ENCODE peak calls at places on chromosomes 4 and X, in eight cellular contexts. X is GM23338, B is HCT116, J is heart right ventricle, F is foreskin fibroblast, W is tibial artery, V is fibroblast of mammary gland, Z is BE2C. P is an unnamed sample.

GRCh38 chr4:73170518-73171198 is 87.9 kb downstream of the ANKRD17 start:
- DNase-seq in X (no peak), B (no peak), J (no peak), F (no peak), W (no peak), V (no peak), Z (no peak), P (no peak)

GRCh38 chrX:149060921-149061320 is 444.2 kb downstream of the IDS start:
- DNase-seq in X (no peak), B (no peak), J (no peak), F (peak), W (no peak), V (peak), Z (no peak), P (no peak)

GRCh38 chrX:150062292-150063137 is 124.2 kb upstream of the EOLA2 start:
- DNase-seq in X (no peak), B (no peak), J (peak), F (peak), W (peak), V (peak), Z (no peak), P (peak)

GRCh38 chr4:119124314-119124713 is 11.3 kb upstream of the MYOZ2 start:
- DNase-seq in X (no peak), B (no peak), J (no peak), F (peak), W (no peak), V (peak), Z (no peak), P (no peak)

GRCh38 chr4:121888134-121888533 is 17.9 kb upstream of the BBS7 start:
- DNase-seq in X (no peak), B (no peak), J (no peak), F (no peak), W (no peak), V (no peak), Z (no peak), P (no peak)

GRCh38 chr4:143207555-143207954 is 22.8 kb downstream of the USP38 start:
- DNase-seq in X (peak), B (no peak), J (no peak), F (peak), W (no peak), V (peak), Z (no peak), P (no peak)

GRCh38 chr4:38802561-38803355 is 1.8 kb downstream of the TLR1 start:
- DNase-seq in X (peak), B (no peak), J (no peak), F (no peak), W (no peak), V (no peak), Z (no peak), P (no peak)

GRCh38 chrX:76931518-76931917 is 504.0 kb downstream of the MAGEE1 start:
- DNase-seq in X (no peak), B (no peak), J (no peak), F (no peak), W (no peak), V (no peak), Z (no peak), P (no peak)

GRCh38 chrX:152412105-152412504 is 39.0 kb downstream of the GABRA3 start:
- DNase-seq in X (no peak), B (no peak), J (no peak), F (no peak), W (no peak), V (no peak), Z (no peak), P (no peak)

GRCh38 chr4:156476359-156476758 is 495.2 kb downstream of the PDGFC start:
- DNase-seq in X (no peak), B (peak), J (no peak), F (peak), W (no peak), V (peak), Z (no peak), P (peak)

GRCh38 chr4:8403173-8403753 is 37.3 kb downstream of the ACOX3 start:
- DNase-seq in X (peak), B (peak), J (peak), F (peak), W (peak), V (peak), Z (peak), P (peak)

GRCh38 chrX:70172226-70172625 is 5.1 kb upstream of the DGAT2L6 start:
- DNase-seq in X (no peak), B (no peak), J (no peak), F (peak), W (no peak), V (peak), Z (no peak), P (no peak)

GRCh38 chrX:21747523-21747922 is 10.4 kb downstream of the SMPX start:
- DNase-seq in X (peak), B (no peak), J (no peak), F (no peak), W (no peak), V (no peak), Z (no peak), P (no peak)

GRCh38 chrX:150934453-150934852 is 36.0 kb upstream of the CD99L2 start:
- DNase-seq in X (peak), B (no peak), J (no peak), F (peak), W (no peak), V (peak), Z (no peak), P (no peak)

GRCh38 chr4:139532951-139533350 is 23.1 kb downstream of the SETD7 start:
- DNase-seq in X (no peak), B (no peak), J (no peak), F (peak), W (no peak), V (peak), Z (no peak), P (no peak)

GRCh38 chrX:101009086-101009485 is 39.6 kb downstream of the ARL13A start:
- DNase-seq in X (no peak), B (no peak), J (no peak), F (peak), W (no peak), V (peak), Z (no peak), P (no peak)

GRCh38 chrX:31331928-31332327 is 260.1 kb upstream of the FTHL17 start:
- DNase-seq in X (no peak), B (no peak), J (no peak), F (no peak), W (no peak), V (no peak), Z (peak), P (no peak)

GRCh38 chr4:74659576-74660411 is 134.5 kb downstream of the BTC start:
- DNase-seq in X (no peak), B (peak), J (no peak), F (peak), W (no peak), V (peak), Z (no peak), P (peak)

GRCh38 chr4:128379860-128380259 is 92.2 kb upstream of the PGRMC2 start:
- DNase-seq in X (peak), B (no peak), J (peak), F (peak), W (no peak), V (peak), Z (peak), P (no peak)

GRCh38 chrX:73825569-73825968 is 262.6 kb downstream of the CHIC1 start:
- DNase-seq in X (no peak), B (no peak), J (no peak), F (no peak), W (no peak), V (no peak), Z (no peak), P (no peak)
- H3K4me3 ChIP-seq in X (no peak), B (no peak), J (no peak), F (no peak), W (no peak), V (no peak), Z (no peak), P (no peak)

DNA sequence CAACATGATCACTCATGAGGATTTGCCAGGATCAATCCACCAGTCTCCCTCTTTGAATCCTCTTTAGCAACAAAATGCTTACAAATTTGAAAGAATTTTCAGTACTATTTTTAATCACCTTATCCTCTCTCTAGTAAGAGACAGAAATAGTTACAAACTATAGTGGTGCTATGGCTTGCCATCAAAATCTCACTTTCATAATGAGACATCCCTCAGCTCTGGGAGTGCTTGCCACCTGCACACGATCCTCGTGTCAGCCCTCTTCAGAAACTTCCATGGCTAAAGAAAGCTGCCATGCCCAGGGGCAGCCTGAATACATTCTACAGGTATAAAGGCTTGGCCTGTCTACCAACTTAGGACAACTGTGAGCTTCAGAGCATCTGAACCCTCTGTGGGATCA is 5.1 kb upstream of the DHX15 start:
- DNase-seq in X (no peak), B (no peak), J (no peak), F (no peak), W (no peak), V (no peak), Z (no peak), P (no peak)
- TF ChIP-seq CTCF in X (no peak), B (no peak), J (no peak), F (no peak), W (no peak), V (no peak), Z (no peak), P (no peak)

GRCh38 chr4:99943904-99944437 is 2.4 kb downstream of the DNAJB14 start:
- DNase-seq in X (no peak), B (no peak), J (no peak), F (no peak), W (no peak), V (no peak), Z (no peak), P (no peak)
- H3K4me3 ChIP-seq in X (no peak), B (no peak), J (no peak), F (no peak), W (no peak), V (no peak), Z (no peak), P (no peak)

GRCh38 chrX:132463411-132463810 is 25.4 kb downstream of the MBNL3 start:
- DNase-seq in X (peak), B (peak), J (no peak), F (no peak), W (no peak), V (peak), Z (peak), P (no peak)
- TF ChIP-seq CTCF in X (peak), B (peak), J (peak), F (peak), W (no peak), V (peak), Z (peak), P (peak)

P was measured in HFF-Myc.